ENCODE peak calls at places on chromosomes 12 and 14, in five cellular contexts. W is breast epithelium, U is tibial nerve, N is IMR-90, Q is hepatocyte. L is an unnamed sample. For H3K4me1, the result is how much of the 10 kb centered on the place peaks cover.

GRCh38 chr14:104820669-104821228 is 19.8 kb downstream of the ZBTB42 start:
- DNase-seq in U (no peak), N (peak), Q (peak), W (no peak), L (peak)

GRCh38 chr12:71771069-71771468 is 16.4 kb downstream of the RAB21 start:
- DNase-seq in N (no peak), Q (no peak), U (no peak), W (no peak), L (no peak)

GRCh38 chr12:109896188-109896587 is 3.9 kb upstream of the TCHP start:
- DNase-seq in U (no peak), W (no peak), N (no peak), Q (no peak), L (no peak)

GRCh38 chr14:64944861-64945260 is 2.3 kb upstream of the GPX2 start:
- DNase-seq in U (no peak), Q (no peak), N (no peak), W (no peak), L (no peak)

GRCh38 chr12:53454710-53455109 is 2.8 kb downstream of the PCBP2 start:
- DNase-seq in N (no peak), U (no peak), W (no peak), Q (no peak), L (no peak)

GRCh38 chr12:47021298-47021697 is 58.1 kb upstream of the PCED1B start:
- DNase-seq in W (no peak), Q (peak), U (no peak), N (peak), L (peak)

GRCh38 chr14:23984891-23985607 is 3.7 kb upstream of the DHRS4L2 start:
- DNase-seq in N (peak), Q (peak), U (no peak), W (no peak), L (no peak)

GRCh38 chr14:51653096-51653814 is 1.5 kb downstream of the FRMD6 start:
- DNase-seq in N (peak), Q (peak), W (no peak), U (no peak), L (peak)

GRCh38 chr14:104724981-104725771 is 1.1 kb downstream of the ADSS1 start:
- DNase-seq in Q (peak), U (no peak), W (no peak), N (no peak), L (peak)

GRCh38 chr12:41919025-41919424 is 225.6 kb downstream of the GXYLT1 start:
- DNase-seq in W (no peak), N (no peak), U (no peak), Q (no peak), L (no peak)
- H3K4me3 ChIP-seq in W (no peak), N (no peak), U (no peak), Q (no peak), L (no peak)

DNA sequence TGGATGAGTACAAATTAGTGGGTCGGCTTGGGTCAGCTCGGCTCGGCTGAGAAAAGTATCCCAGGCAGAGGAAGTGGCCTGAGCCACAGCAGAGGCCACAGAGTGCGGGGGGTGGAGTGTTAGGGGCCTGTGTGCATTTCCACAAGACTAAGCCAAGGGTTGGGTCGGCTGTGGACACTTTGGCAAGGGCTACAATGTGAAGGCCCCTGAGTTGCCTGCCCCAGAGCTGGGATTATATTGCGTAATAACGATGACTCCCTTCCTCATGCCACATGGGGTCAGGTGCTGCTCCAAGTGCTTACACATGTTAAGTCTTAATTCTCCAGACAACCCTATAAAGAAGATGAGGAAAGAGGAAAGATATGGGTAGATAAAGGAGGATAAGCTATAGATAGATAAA is 11.4 kb downstream of the EVL start:
- DNase-seq in Q (peak), U (no peak), W (no peak), N (peak), L (no peak)
- H3K4me1 ChIP-seq in Q (under half), U (under half), W (under half), N (under half), L (under half)

GRCh38 chr14:74239848-74240793 is 872 bp downstream of the VSX2 start:
- DNase-seq in Q (no peak), U (no peak), W (no peak), N (no peak), L (no peak)
- H3K4me3 ChIP-seq in Q (no peak), U (peak), W (peak), N (no peak), L (no peak)

GRCh38 chr14:43005807-43006206 is 1399.1 kb downstream of the LRFN5 start:
- DNase-seq in W (no peak), U (no peak), Q (no peak), N (peak), L (no peak)
- H3K4me1 ChIP-seq in W (under half), U (under half), Q (under half), N (under half), L (under half)

DNA sequence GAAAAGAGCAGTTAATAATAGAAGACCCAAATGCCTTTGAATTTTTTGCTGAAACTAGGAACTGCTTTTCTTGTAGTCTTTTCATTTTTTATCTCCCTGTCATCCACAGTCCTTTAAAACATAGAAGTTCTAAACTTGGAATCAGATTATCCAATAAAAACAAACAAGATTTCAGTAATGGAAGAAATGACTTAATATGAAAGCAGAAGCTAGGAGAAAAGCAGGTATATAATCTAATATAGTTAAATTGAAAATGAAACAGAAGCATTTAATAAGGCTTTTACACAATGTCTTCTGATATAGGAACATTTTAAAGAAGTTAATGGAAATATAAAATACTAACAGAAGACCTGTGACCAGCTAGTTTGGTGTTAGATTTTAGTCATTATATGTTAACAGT is 26.5 kb downstream of the PPP1R12A start:
- DNase-seq in N (no peak), W (no peak), Q (no peak), U (no peak), L (no peak)
- H3K4me3 ChIP-seq in N (no peak), W (no peak), Q (no peak), U (no peak), L (no peak)

DNA sequence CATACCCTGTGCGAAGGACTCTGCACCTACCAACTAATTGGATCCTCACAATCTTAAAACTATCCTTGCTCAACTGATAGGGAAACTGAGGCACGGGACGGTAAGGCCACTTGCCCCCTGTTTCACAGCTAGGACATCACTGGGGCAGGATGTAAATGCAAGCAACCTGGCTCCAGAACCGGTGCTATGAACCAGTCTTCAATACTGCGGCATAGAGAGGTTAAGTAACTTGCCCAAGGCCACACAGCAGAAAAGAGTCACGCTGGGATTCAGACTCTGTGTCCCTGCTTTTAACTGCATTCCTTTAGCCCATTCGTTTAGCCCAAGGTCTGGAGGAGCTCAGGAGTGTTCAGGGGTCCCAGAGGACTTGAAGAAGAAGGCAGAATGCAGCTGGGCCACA is 76.1 kb downstream of the NCOR2 start:
- DNase-seq in N (no peak), Q (no peak), U (no peak), W (no peak), L (no peak)
- H3K4me1 ChIP-seq in N (under half), Q (under half), U (under half), W (under half), L (under half)

DNA sequence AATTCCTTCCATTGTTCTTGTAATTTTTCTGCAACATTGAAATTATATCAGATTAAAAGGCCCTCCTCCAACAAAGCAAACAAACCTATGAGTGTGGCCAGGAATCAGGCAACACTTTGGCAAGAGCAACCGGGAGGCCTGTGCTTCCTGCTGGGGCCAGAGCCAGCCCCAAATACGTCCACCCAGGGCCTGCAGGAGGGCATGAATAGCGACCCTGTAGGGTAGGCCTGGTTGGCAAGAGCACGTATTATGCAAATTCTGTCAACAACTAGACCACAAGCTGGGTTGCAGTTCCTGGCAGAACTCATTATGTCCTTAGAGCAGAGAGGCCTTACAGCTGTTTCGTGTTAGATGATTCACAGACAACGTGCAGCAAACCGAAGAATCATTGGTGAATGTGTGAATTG is 26.9 kb upstream of the LGALS3 start:
- DNase-seq in Q (peak), U (peak), W (peak), N (peak), L (peak)
- H3K4me3 ChIP-seq in Q (no peak), U (no peak), W (peak), N (no peak), L (peak)

GRCh38 chr14:61556455-61556854 is 138.9 kb upstream of the HIF1A start:
- DNase-seq in W (no peak), Q (no peak), U (no peak), N (no peak), L (no peak)

GRCh38 chr14:61559641-61560201 is 135.6 kb upstream of the HIF1A start:
- DNase-seq in W (no peak), U (no peak), N (no peak), Q (peak), L (peak)

GRCh38 chr14:61557262-61557661 is 138.1 kb upstream of the HIF1A start:
- DNase-seq in U (no peak), Q (no peak), W (no peak), N (no peak), L (no peak)

GRCh38 chr14:61557854-61558253 is 137.5 kb upstream of the HIF1A start:
- DNase-seq in Q (no peak), W (no peak), U (no peak), N (no peak), L (no peak)

GRCh38 chr14:61558271-61558670 is 137.0 kb upstream of the HIF1A start:
- DNase-seq in W (no peak), Q (no peak), U (no peak), N (no peak), L (peak)
- H3K4me1 ChIP-seq in W (under half), Q (under half), U (under half), N (half or more), L (under half)

DNA sequence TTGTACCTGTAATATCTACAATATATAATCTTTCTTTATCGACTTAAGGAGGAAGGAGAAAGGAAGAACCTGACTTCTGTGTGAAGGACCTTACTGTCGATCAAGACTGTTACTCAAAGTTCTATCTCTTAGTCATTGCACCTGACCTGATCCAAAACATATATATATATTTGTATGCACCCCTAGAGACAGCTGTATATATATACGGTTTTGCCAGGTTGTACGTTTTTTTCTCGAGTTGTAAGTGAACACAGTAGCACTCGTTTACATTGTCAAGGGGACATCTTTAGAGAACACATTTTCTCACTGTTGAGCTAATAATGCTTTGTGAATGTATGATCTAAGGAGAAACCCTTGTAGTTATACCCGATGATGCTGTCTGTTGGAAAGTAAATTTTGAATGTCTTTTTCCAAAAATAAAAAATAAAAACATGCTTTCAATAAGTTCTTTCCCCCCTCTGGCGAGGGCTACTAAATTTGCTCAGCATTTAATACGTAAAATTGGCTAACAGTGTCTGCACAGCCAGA is 536 bp upstream of the SLC35E3 start:
- DNase-seq in N (no peak), Q (no peak), W (no peak), U (no peak), L (no peak)
- H3K4me3 ChIP-seq in N (peak), Q (peak), W (peak), U (peak), L (peak)

L was measured in SJCRH30.